ENCODE peak calls at places on chromosomes 3 and 15, in four cellular contexts. X, S, Z and E are unnamed samples.

GRCh38 chr15:67080900-67081431 is 15.6 kb downstream of the SMAD3 start:
- DNase-seq in Z (no peak), S (no peak), X (peak), E (no peak)

GRCh38 chr3:5022966-5023776 is 43.9 kb downstream of the BHLHE40 start:
- DNase-seq in S (no peak), X (peak), Z (no peak), E (peak)

GRCh38 chr3:160707187-160707789 is 30.3 kb downstream of the ARL14 start:
- DNase-seq in Z (peak), S (peak), X (no peak), E (no peak)

GRCh38 chr15:55434989-55435825 is 26.9 kb downstream of the PIERCE2 start:
- DNase-seq in Z (no peak), S (no peak), X (no peak), E (no peak)

GRCh38 chr3:174330303-174330702 is 528.8 kb upstream of the NAALADL2 start:
- DNase-seq in S (no peak), X (no peak), Z (no peak), E (no peak)

GRCh38 chr15:63884953-63885352 is 51.2 kb upstream of the HERC1 start:
- DNase-seq in S (no peak), Z (no peak), X (no peak), E (no peak)

GRCh38 chr3:103847081-103848062 is 1412.6 kb downstream of the ZPLD1 start:
- DNase-seq in S (no peak), X (peak), Z (no peak), E (no peak)

GRCh38 chr15:71220828-71221227 is 105.6 kb downstream of the THSD4 start:
- DNase-seq in Z (no peak), X (no peak), S (no peak), E (no peak)

GRCh38 chr3:32109256-32109655 is 2.8 kb downstream of the GPD1L start:
- DNase-seq in S (peak), X (peak), Z (peak), E (peak)

GRCh38 chr3:53705774-53706173 is 140.4 kb downstream of the CHDH start:
- DNase-seq in S (no peak), Z (no peak), X (no peak), E (peak)

DNA sequence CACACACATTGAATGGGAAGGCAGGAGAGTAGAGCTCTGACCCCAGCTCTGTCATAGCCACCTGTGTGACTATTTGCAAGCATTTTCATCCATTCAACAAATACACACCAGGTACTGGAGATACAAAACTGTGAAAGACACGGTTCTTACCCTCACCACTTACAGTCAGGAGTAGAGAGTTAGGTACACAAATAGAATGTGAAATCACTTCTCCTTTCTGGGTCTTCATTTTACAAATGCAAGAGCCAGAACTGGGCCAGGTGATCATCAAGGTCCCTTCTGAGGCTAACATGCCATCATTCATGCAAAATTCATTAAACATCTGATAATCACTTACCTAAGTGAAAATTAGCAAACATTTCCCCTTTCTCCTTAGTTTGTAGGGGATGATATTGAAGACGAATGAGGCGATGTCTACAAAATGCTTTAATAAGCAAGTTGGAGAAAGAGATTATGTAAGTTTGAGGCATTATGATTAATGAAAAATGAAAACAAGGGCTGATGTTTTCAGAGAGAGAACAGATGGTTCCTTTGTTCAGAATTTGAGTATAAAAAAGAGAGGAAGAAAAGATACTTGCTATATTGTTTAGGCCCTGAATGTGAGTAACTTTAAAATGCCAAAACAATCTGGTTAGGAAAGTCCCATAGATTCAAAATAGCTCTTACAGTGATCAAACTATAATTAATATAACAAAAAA is 88.6 kb downstream of the LPP start:
- DNase-seq in S (no peak), Z (no peak), X (no peak), E (no peak)
- H3K4me3 ChIP-seq in S (no peak), Z (no peak), X (no peak), E (no peak)

GRCh38 chr3:21750291-21750690 is 719 bp downstream of the ZNF385D start:
- DNase-seq in S (no peak), Z (no peak), X (no peak), E (no peak)
- H3K4me3 ChIP-seq in S (peak), Z (no peak), X (peak), E (peak)

DNA sequence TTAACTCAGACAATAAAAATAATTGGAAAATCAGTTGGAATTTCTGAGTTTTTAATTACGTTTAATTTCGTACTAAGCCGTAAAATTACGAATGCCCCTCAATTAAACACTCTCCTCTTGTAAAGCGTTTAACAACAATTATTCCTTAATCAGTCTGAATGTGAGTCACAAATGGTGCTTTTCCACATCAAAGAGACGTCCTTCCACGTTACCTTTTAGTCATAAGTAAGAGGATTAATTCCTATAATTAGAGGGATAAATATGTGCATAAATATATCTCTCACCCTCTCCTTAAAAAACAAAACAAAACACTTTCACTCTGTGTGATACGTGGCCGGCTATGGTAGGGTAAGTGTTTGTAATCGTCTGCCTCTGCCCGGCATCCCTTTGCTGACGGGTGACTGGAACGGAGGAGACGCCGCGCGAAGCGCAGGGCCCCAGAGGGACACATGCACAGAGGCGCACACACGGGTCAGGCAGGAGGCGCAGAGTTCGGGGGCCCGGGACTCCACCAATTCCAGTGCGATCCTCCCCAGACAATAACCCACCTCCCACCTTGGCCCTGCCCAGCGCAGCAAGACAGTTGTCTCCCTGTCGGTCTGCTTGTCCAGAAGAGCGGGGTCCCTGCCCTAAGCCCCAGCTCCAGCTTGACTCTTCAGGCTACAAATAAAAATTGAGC is 9.7 kb upstream of the MEIS2 start:
- DNase-seq in S (no peak), X (no peak), Z (peak), E (no peak)
- H3K4me3 ChIP-seq in S (peak), X (no peak), Z (peak), E (peak)

DNA sequence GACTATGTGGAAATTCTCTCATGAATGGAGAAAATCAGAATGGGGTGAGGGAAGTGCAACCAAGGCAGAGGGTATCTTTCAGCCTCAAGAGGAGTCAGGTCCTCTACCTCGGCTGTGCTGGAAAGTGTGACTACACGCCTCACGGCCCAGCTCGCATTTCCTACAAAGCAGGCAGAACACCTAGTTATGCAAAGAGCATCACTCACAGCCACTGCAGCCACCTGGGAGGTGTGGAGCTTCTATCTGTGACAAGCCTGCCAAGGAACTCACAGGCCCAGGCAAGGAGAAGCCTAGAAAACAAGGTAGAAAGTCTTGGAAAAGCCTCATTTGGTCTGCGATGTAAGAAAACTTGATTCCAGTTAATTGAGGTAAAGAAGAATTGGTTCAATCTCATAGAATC is 77.0 kb downstream of the TAMM41 start:
- DNase-seq in X (no peak), Z (no peak), S (no peak), E (no peak)
- H3K4me3 ChIP-seq in X (no peak), Z (no peak), S (no peak), E (no peak)

DNA sequence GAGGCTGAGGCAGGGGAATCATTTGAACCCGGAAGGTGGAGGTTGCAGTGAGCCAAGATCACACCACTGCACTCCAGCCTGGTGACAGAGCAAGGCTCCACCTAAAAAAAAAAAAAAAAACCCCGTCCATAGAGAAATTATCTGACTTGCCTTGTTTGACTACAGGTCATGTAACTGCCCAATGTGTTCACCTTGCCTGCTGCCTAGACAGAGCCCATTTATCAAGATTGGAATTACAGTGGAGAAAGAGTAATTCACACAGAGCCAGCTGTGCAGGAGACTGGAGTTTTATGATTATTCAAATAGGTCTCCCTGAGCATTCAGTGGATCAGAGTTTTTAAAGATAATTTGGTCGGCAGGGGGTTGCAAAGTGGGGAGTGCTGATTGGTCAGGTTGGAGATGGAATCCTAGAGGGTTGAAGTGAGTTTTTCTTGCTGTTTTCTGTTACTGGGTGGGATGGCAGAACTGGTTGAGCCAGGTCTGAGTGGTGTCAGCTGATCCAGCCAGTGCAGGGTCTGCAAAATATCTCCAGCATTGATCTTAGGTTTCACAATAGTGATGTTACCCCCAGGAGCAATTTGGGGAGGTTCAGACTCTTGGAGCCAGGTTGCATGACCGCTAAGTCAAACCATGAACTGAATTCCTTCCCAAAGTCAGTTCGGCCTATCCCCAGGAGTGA is 40.8 kb upstream of the ACP3 start:
- DNase-seq in X (no peak), Z (no peak), S (no peak), E (no peak)
- H3K4me3 ChIP-seq in X (no peak), Z (no peak), S (no peak), E (no peak)

GRCh38 chr3:181730364-181730763 is 18.6 kb downstream of the SOX2 start:
- DNase-seq in Z (no peak), S (no peak), X (no peak), E (no peak)
- H3K4me3 ChIP-seq in Z (no peak), S (peak), X (no peak), E (no peak)